ENCODE peak calls at places on chromosome X, in five cellular contexts. C is T47D, F is cardiac septum, B is H4, S is renal cortical epithelial cell. G is an unnamed sample.

GRCh38 chrX:130330706-130331105 is 9.0 kb upstream of the SLC25A14 start:
- DNase-seq in C (peak; percentile 7), F (no peak), B (peak; percentile 49), S (peak; percentile 27), G (peak; percentile 79)

GRCh38 chrX:114800719-114801118 is 216.7 kb downstream of the IL13RA2 start:
- DNase-seq in C (no peak), F (no peak), B (peak; percentile 78), S (no peak), G (no peak)

GRCh38 chrX:56738670-56739069 is 9.6 kb downstream of the NBDY start:
- DNase-seq in C (peak; percentile 19), F (no peak), B (no peak), S (peak; percentile 59), G (peak; percentile 0)

GRCh38 chrX:26050099-26050498 is 88.0 kb upstream of the MAGEB18 start:
- DNase-seq in C (no peak), F (no peak), B (no peak), S (no peak), G (no peak)

GRCh38 chrX:111098874-111099273 is 2.9 kb downstream of the PAK3 start:
- DNase-seq in C (no peak), F (no peak), B (peak; percentile 19), S (peak; percentile 11), G (peak; percentile 16)

GRCh38 chrX:46325312-46325877 is 219.8 kb downstream of the ZNF674 start:
- DNase-seq in C (peak; percentile 1), F (no peak), B (peak; percentile 87), S (peak; percentile 97), G (peak; percentile 88)

GRCh38 chrX:85569096-85569495 is 189.6 kb upstream of the POF1B start:
- DNase-seq in C (no peak), F (no peak), B (no peak), S (no peak), G (no peak)

GRCh38 chrX:2700405-2701320 is 9.6 kb downstream of the CD99 start:
- DNase-seq in C (no peak), F (no peak), B (no peak), S (no peak), G (no peak)

GRCh38 chrX:137565318-137565904 is 516 bp upstream of the ZIC3 start:
- DNase-seq in C (no peak), F (no peak), B (no peak), S (no peak), G (no peak)

GRCh38 chrX:76453737-76454406 is 26.4 kb downstream of the MAGEE1 start:
- DNase-seq in C (no peak), F (peak; percentile 44), B (no peak), S (no peak), G (no peak)

GRCh38 chrX:137164329-137164728 is 130.5 kb upstream of the GPR101 start:
- DNase-seq in C (no peak), F (no peak), B (no peak), S (no peak), G (no peak)

GRCh38 chrX:46040001-46040400 is 505.2 kb downstream of the ZNF674 start:
- DNase-seq in C (no peak), F (no peak), B (no peak), S (no peak), G (no peak)

GRCh38 chrX:48468693-48469691 is 1.1 kb downstream of the SLC38A5 start:
- DNase-seq in C (no peak), F (peak; percentile 54), B (no peak), S (no peak), G (no peak)

GRCh38 chrX:143788265-143788664 is 67.7 kb upstream of the SPANXN2 start:
- DNase-seq in C (no peak), F (no peak), B (peak; percentile 9), S (peak; percentile 39), G (peak; percentile 1)

GRCh38 chrX:149898554-149898953 is 17.6 kb downstream of the MAGEA8 start:
- DNase-seq in C (no peak), F (no peak), B (no peak), S (no peak), G (no peak)

GRCh38 chrX:123424546-123424945 is 240.5 kb downstream of the GRIA3 start:
- DNase-seq in C (no peak), F (no peak), B (peak; percentile 67), S (peak; percentile 77), G (no peak)

GRCh38 chrX:110472265-110472664 is 113.6 kb downstream of the RTL9 start:
- DNase-seq in C (no peak), F (no peak), B (no peak), S (no peak), G (no peak)

GRCh38 chrX:107448625-107449468 is 605 bp upstream of the FRMPD3 start:
- DNase-seq in C (peak; percentile 8), F (no peak), B (no peak), S (no peak), G (peak; percentile 26)

GRCh38 chrX:12898073-12898472 is 8.3 kb upstream of the TLR8 start:
- DNase-seq in C (no peak), F (no peak), B (no peak), S (no peak), G (no peak)

GRCh38 chrX:25206761-25207160 is 191.0 kb upstream of the ARX start:
- DNase-seq in C (no peak), F (no peak), B (peak; percentile 78), S (peak; percentile 89), G (peak; percentile 55)

GRCh38 chrX:45850197-45850774 is 649.6 kb upstream of the DIPK2B start:
- DNase-seq in C (no peak), F (no peak), B (no peak), S (no peak), G (peak; percentile 55)

GRCh38 chrX:155956649-155957048 is 40.8 kb upstream of the IL9R start:
- DNase-seq in C (no peak), F (no peak), B (no peak), S (no peak), G (no peak)

GRCh38 chrX:79161655-79162054 is 17.2 kb downstream of the GPR174 start:
- DNase-seq in C (no peak), F (no peak), B (no peak), S (no peak), G (no peak)

GRCh38 chrX:48737940-48738339 is 23.6 kb upstream of the GLOD5 start:
- DNase-seq in C (no peak), F (no peak), B (no peak), S (no peak), G (no peak)

G was measured in SW480.